ENCODE peak calls at places on chromosomes 2 and 18, in five cellular contexts. M is A549, S is ovary, G is PC-9, H is OCI-LY7. Z is an unnamed sample. For H3K4me1, the result is how much of the 10 kb centered on the place peaks cover.

GRCh38 chr2:78465707-78466106 is 559.8 kb upstream of the REG3G start:
- DNase-seq in M (no peak), S (no peak), G (no peak), H (no peak), Z (no peak)

GRCh38 chr2:218194880-218195279 is 22.1 kb upstream of the ARPC2 start:
- DNase-seq in M (no peak), S (no peak), G (no peak), H (no peak), Z (no peak)

GRCh38 chr2:187138240-187138639 is 289.3 kb upstream of the ZSWIM2 start:
- DNase-seq in M (no peak), S (peak), G (no peak), H (peak), Z (no peak)

GRCh38 chr18:28003451-28003850 is 173.5 kb downstream of the CDH2 start:
- DNase-seq in M (no peak), S (no peak), G (no peak), H (no peak), Z (no peak)

GRCh38 chr2:60880633-60880987 is 764 bp upstream of the REL start:
- DNase-seq in M (no peak), S (no peak), G (no peak), H (no peak), Z (no peak)

GRCh38 chr2:188518391-188518790 is 226.7 kb downstream of the GULP1 start:
- DNase-seq in M (no peak), S (no peak), G (no peak), H (no peak), Z (no peak)

GRCh38 chr18:24015897-24016631 is 1.5 kb downstream of the TTC39C start:
- DNase-seq in M (no peak), S (no peak), G (no peak), H (no peak), Z (no peak)

GRCh38 chr2:10709290-10709939 is 12.0 kb upstream of the ATP6V1C2 start:
- DNase-seq in M (peak), S (no peak), G (no peak), H (peak), Z (no peak)

GRCh38 chr18:77851798-77852197 is 602.1 kb downstream of the GALR1 start:
- DNase-seq in M (no peak), S (no peak), G (no peak), H (no peak), Z (no peak)
- H3K4me3 ChIP-seq in M (no peak), S (no peak), G (no peak), H (no peak), Z (no peak)

DNA sequence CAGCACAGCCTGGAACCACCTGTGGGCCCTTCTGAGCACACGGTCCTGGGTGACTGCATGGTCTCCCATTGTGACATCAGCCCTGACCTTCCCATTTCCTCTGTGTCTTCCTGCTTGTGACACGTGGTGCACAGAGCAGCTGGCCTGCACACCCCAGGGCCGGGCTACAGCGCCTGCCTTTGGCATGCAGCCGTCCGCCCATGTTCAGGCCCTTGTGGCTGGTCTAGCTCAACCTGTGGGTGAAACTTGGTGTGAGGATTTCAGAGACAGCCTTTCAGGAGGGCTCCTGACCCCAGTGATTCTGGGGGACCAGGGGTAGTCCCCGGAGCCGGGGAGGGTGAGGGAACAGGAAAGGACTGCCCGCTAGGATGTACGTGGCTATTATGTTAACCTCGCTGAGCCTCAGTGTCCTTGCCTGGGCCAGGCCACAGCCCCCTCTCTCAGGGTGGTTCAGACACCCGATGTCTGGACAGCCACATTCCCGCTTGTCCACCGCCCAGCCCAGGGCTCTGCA is 284.8 kb upstream of the HS6ST1 start:
- DNase-seq in M (no peak), S (no peak), G (no peak), H (no peak), Z (no peak)
- H3K4me1 ChIP-seq in M (under half), S (under half), G (under half), H (under half), Z (under half)

DNA sequence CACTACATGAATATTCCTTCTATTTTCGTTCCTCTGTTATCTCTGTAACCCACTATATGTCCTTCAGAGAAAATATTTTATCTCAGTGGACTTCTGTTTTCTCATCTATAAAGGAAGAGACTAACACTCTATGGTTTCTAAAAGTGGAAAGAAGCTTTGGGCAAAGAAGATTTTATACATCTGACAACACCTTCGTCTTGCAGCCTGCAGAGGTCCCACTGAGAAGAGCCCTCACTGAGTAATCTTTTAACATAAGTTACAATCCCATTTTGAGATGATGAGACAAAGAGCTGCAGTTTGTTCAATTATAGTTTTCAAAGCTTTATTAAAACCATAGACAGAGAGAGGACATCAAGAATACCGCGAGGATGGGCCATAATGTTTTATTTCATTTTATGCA is 28.7 kb downstream of the XIRP2 start:
- DNase-seq in M (no peak), S (no peak), G (no peak), H (no peak), Z (no peak)
- TF ChIP-seq CTCF in M (no peak), S (no peak), G (no peak), H (no peak), Z (no peak)

GRCh38 chr2:174633621-174633927 is 36.0 kb upstream of the WIPF1 start:
- DNase-seq in M (no peak), S (no peak), G (no peak), H (peak), Z (no peak)
- H3K4me3 ChIP-seq in M (no peak), S (no peak), G (no peak), H (peak), Z (peak)

GRCh38 chr2:102063360-102063947 is 71.7 kb downstream of the IL1R2 start:
- DNase-seq in M (no peak), S (peak), G (peak), H (no peak), Z (no peak)

GRCh38 chr2:102066554-102066953 is 74.8 kb downstream of the IL1R2 start:
- DNase-seq in M (no peak), S (no peak), G (no peak), H (no peak), Z (no peak)

GRCh38 chr2:102063948-102064678 is 72.4 kb downstream of the IL1R2 start:
- DNase-seq in M (peak), S (peak), G (peak), H (no peak), Z (no peak)

GRCh38 chr2:102065675-102066252 is 74.0 kb downstream of the IL1R2 start:
- DNase-seq in M (peak), S (no peak), G (peak), H (no peak), Z (no peak)

GRCh38 chr2:102064679-102065674 is 73.2 kb downstream of the IL1R2 start:
- DNase-seq in M (peak), S (no peak), G (no peak), H (no peak), Z (no peak)
- H3K4me1 ChIP-seq in M (half or more), S (under half), G (under half), H (under half), Z (under half)

GRCh38 chr18:46768166-46768921 is 11.5 kb upstream of the ST8SIA5 start:
- DNase-seq in M (no peak), S (no peak), G (no peak), H (no peak), Z (no peak)

GRCh38 chr18:46770708-46771107 is 13.9 kb upstream of the ST8SIA5 start:
- DNase-seq in M (no peak), S (no peak), G (no peak), H (no peak), Z (no peak)

GRCh38 chr18:46771141-46771540 is 14.3 kb upstream of the ST8SIA5 start:
- DNase-seq in M (no peak), S (no peak), G (no peak), H (no peak), Z (no peak)

GRCh38 chr18:46767217-46767616 is 10.4 kb upstream of the ST8SIA5 start:
- DNase-seq in M (no peak), S (no peak), G (no peak), H (no peak), Z (no peak)

GRCh38 chr18:46772396-46772795 is 15.5 kb upstream of the ST8SIA5 start:
- DNase-seq in M (no peak), S (no peak), G (no peak), H (peak), Z (no peak)
- TF ChIP-seq CTCF in M (no peak), S (no peak), G (no peak), H (peak), Z (no peak)

GRCh38 chr2:122960727-122961641 is 1064.1 kb upstream of the CNTNAP5 start:
- DNase-seq in M (no peak), S (no peak), G (peak), H (no peak), Z (no peak)
- H3K4me3 ChIP-seq in M (no peak), S (no peak), G (no peak), H (no peak), Z (no peak)

GRCh38 chr2:240371461-240372000 is 63.9 kb upstream of the GPC1 start:
- DNase-seq in M (no peak), S (no peak), G (no peak), H (no peak), Z (no peak)
- H3K4me1 ChIP-seq in M (half or more), S (under half), G (half or more), H (under half), Z (under half)